ENCODE peak calls at places on chromosome 12, in five cellular contexts. E, F, O, C and K are unnamed samples.
A peak's percentile ranks its signal among the peaks of the same experiment; 100 is the strongest.

GRCh38 chr12:59055204-59055839 is 135.0 kb upstream of the LRIG3 start:
- DNase-seq in F (no peak), C (peak; percentile 95), O (no peak), E (no peak), K (no peak)

GRCh38 chr12:23895792-23896218 is 53.7 kb downstream of the SOX5 start:
- DNase-seq in E (no peak), O (no peak), F (peak; percentile 74), C (no peak), K (peak; percentile 4)

GRCh38 chr12:27018071-27018470 is 3.9 kb upstream of the TM7SF3 start:
- DNase-seq in F (no peak), C (no peak), O (no peak), E (no peak), K (no peak)

GRCh38 chr12:113852273-113852672 is 113.9 kb downstream of the RBM19 start:
- DNase-seq in O (no peak), F (no peak), C (no peak), E (no peak), K (no peak)

GRCh38 chr12:13404111-13404628 is 207.6 kb downstream of the EMP1 start:
- DNase-seq in F (no peak), C (no peak), E (no peak), O (no peak), K (no peak)

GRCh38 chr12:85657836-85658235 is 178.4 kb downstream of the RASSF9 start:
- DNase-seq in F (no peak), C (no peak), O (no peak), E (no peak), K (no peak)

GRCh38 chr12:54565658-54566552 is 16.5 kb downstream of the PDE1B start:
- DNase-seq in F (peak; percentile 79), E (no peak), C (no peak), O (no peak), K (peak; percentile 70)

GRCh38 chr12:45050751-45051489 is at the start of gene DBX2:
- DNase-seq in F (peak; percentile 67), O (peak; percentile 9), C (no peak), E (peak; percentile 73), K (peak; percentile 71)

GRCh38 chr12:15152864-15153263 is 68.4 kb downstream of the RERG start:
- DNase-seq in E (peak; percentile 22), O (no peak), F (no peak), C (peak; percentile 85), K (no peak)

GRCh38 chr12:3266638-3267037 is 189.5 kb downstream of the TSPAN9 start:
- DNase-seq in F (no peak), C (no peak), E (no peak), O (no peak), K (no peak)

GRCh38 chr12:1117970-1118563 is 127.0 kb downstream of the ERC1 start:
- DNase-seq in O (peak; percentile 37), E (peak; percentile 74), C (peak; percentile 65), F (peak; percentile 79), K (peak; percentile 11)

GRCh38 chr12:30953257-30953656 is 26.7 kb downstream of the TSPAN11 start:
- DNase-seq in C (no peak), E (no peak), F (no peak), O (no peak), K (no peak)

GRCh38 chr12:44078273-44078672 is 242.4 kb downstream of the TMEM117 start:
- DNase-seq in C (no peak), F (no peak), E (peak; percentile 6), O (no peak), K (no peak)

GRCh38 chr12:6466184-6466573 is 4.3 kb downstream of the VAMP1 start:
- DNase-seq in O (no peak), F (no peak), C (no peak), E (no peak), K (no peak)

GRCh38 chr12:13204428-13204827 is 7.9 kb downstream of the EMP1 start:
- DNase-seq in F (peak; percentile 29), E (no peak), C (peak; percentile 85), O (no peak), K (peak; percentile 27)

GRCh38 chr12:32651956-32652210 is 27.2 kb upstream of the DNM1L start:
- DNase-seq in F (no peak), E (no peak), C (no peak), O (no peak), K (no peak)
- H3K27me3 ChIP-seq in F (no peaks in the 10 kb centered on the region), E (no peaks in the 10 kb centered on the region), C (no peaks in the 10 kb centered on the region), O (no peaks in the 10 kb centered on the region), K (no peaks in the 10 kb centered on the region)

GRCh38 chr12:102096855-102097254 is 23.1 kb downstream of the NUP37 start:
- DNase-seq in C (no peak), E (no peak), F (no peak), O (no peak), K (no peak)

GRCh38 chr12:102095677-102096263 is 24.1 kb downstream of the NUP37 start:
- DNase-seq in F (peak; percentile 12), C (peak; percentile 41), E (peak; percentile 41), O (no peak), K (no peak)

DNA sequence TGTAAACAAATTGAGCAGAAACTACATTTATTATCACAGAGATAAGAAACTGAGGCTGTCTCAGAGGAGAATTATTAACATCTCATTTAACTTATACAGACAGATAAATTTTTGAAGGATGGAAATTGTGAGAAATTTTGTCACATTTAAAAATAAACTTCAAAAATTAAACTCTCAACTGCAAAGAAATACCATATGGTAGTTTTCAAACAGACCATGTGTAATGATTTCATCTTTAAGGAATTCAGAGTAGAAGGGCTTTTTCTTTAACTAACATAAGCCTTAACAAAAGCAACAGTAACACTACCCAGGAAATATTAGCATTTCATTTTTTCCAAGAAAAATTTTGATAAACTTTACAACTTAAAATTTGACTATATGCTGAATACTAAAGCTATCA is 26.6 kb downstream of the NUP37 start:
- DNase-seq in F (no peak), E (no peak), O (no peak), C (no peak), K (no peak)
- H3K36me3 ChIP-seq in F (peaks cover 8% of the 10 kb centered on the region), E (peaks cover 7% of the 10 kb centered on the region), O (no peaks in the 10 kb centered on the region), C (peaks cover 5% of the 10 kb centered on the region), K (peaks cover 1% of the 10 kb centered on the region)

GRCh38 chr12:57547366-57548315 is 649 bp upstream of the DCTN2 start:
- DNase-seq in C (no peak), E (no peak), F (no peak), O (no peak), K (no peak)
- H3K4me3 ChIP-seq in C (peak overlapping the region; percentile 59), E (peak overlapping the region; percentile 86), F (peak overlapping the region; percentile 96), O (peak overlapping the region; percentile 90), K (no peak overlapping the region)

DNA sequence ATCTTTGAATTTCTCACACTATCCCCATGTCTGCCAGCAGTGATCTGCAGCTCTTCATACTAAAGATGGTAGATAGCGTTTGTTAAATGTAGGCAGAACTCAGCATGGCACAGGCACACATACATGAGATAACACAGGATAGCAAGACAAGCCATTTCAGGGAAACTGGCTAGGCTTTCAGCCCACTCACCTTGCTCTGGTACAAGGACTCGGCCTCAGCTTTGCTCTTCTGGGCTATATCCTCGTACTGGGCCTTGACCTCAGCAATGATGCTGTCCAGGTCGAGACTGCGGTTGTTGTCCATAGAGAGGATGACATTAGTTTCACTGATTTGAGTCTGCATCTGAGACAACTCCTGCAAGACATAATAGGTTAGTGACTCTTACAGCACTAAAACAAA is 3.1 kb downstream of the KRT1 start:
- DNase-seq in E (no peak), O (no peak), C (no peak), F (no peak), K (no peak)
- H3K27me3 ChIP-seq in E (peaks cover 7% of the 10 kb centered on the region), O (no peaks in the 10 kb centered on the region), C (no peaks in the 10 kb centered on the region), F (no peaks in the 10 kb centered on the region), K (no peaks in the 10 kb centered on the region)

DNA sequence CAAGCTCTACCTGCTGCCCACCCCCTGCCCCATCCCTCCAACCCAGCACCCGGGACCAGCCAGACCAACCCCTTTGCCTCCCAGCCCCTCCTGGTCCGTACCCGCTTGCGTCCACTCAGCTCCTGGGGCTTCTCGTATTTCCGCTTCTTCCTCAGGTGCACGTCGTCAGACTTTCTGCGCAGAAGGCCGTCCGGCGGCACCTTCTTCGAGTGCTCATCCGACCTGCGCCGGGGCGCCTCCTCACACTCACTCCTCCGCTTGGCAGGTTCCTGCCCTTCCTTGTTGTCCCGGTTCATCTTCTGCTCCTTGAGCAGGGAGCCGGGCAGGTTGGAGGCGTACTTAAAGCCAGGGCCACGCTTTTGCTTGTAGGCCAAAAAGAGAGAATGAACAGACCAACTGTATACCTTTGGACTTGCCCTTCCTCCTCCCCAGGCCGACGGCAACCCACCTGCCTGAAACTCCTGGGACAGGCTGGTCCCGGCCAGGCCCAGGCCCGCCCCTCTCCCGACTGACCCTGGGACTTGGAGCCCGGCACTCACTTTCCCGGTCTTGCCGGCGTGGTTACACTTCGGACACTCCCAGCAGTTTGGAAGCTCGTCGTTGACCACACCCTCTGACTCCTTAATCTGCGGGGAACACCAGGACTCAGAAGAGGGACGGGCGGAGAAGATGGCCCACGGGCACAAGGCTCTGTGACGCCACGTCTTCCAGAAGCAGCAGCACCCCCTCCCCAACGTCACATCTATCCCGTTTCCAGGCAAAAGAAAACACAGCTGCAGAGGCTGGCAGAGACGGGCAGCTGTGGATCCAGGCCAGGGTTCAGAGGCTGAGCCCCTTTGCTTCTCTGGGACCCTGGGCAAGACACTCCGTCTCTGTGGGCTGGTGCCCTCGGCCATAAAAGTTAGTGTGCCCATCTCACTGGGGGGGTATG is 44.3 kb downstream of the RNF34 start:
- DNase-seq in F (no peak), E (no peak), O (no peak), C (no peak), K (no peak)
- H3K36me3 ChIP-seq in F (peaks cover 25% of the 10 kb centered on the region), E (peaks cover 37% of the 10 kb centered on the region), O (peaks cover 42% of the 10 kb centered on the region), C (no peaks in the 10 kb centered on the region), K (peaks cover 29% of the 10 kb centered on the region)

GRCh38 chr12:126191949-126192348 is 1126.7 kb downstream of the AACS start:
- DNase-seq in F (no peak), C (no peak), O (no peak), E (no peak), K (no peak)
- H3K4me3 ChIP-seq in F (peak overlapping the region; percentile 58), C (no peak overlapping the region), O (no peak overlapping the region), E (no peak overlapping the region), K (peak overlapping the region; percentile 62)

GRCh38 chr12:109500406-109501185 is 23.2 kb downstream of the UBE3B start:
- DNase-seq in O (no peak), C (no peak), F (peak; percentile 12), E (no peak), K (no peak)

GRCh38 chr12:109502332-109502731 is 24.9 kb downstream of the UBE3B start:
- DNase-seq in E (no peak), O (no peak), C (no peak), F (no peak), K (no peak)

GRCh38 chr12:109503611-109504010 is 26.2 kb downstream of the UBE3B start:
- DNase-seq in C (no peak), E (no peak), F (no peak), O (no peak), K (no peak)

GRCh38 chr12:109504068-109504467 is 26.6 kb downstream of the UBE3B start:
- DNase-seq in F (no peak), O (no peak), E (peak; percentile 35), C (no peak), K (no peak)

DNA sequence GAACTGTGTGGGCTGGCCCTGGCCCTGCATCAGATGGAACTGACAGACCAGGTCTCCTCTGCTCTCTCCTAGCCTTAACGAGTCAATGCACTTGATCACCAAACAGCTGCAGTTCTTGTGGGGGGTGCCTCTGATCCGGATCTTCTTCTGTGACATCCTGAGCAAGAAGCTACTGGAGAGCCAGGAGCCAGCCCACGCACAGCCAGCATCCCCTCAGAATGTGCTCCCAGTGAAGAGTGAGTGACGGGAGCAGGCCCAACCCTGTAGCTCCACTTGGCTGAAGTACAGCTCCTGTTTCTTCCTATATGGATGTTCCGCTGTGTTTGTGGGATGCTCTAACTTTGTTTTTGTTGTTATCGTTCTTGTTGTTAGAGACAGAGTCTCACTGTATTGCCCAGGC is 23.9 kb downstream of the UBE3B start:
- DNase-seq in F (no peak), E (no peak), O (no peak), C (no peak), K (no peak)
- H3K27me3 ChIP-seq in F (no peaks in the 10 kb centered on the region), E (no peaks in the 10 kb centered on the region), O (no peaks in the 10 kb centered on the region), C (no peaks in the 10 kb centered on the region), K (no peaks in the 10 kb centered on the region)